ENCODE peak calls at places on chromosome 17, in six cellular contexts. V is endodermal cell; S is naive thymus-derived CD8-positive, alpha-beta T cell; X is mucosa of descending colon; W is lower leg skin; O is cardiac muscle cell. N is an unnamed sample.

GRCh38 chr17:73593249-73593965 is 50.8 kb downstream of the SDK2 start:
- DNase-seq in W (no peak), V (no peak), S (no peak), O (no peak), X (no peak), N (no peak)

GRCh38 chr17:14813649-14814048 is 451.5 kb downstream of the PMP22 start:
- DNase-seq in V (peak; percentile 92), W (no peak), O (peak; percentile 59), X (no peak), S (no peak), N (no peak)

GRCh38 chr17:4710693-4711634 is 532 bp downstream of the ARRB2 start:
- DNase-seq in S (peak; percentile 24), W (peak; percentile 90), V (no peak), O (no peak), X (peak; percentile 76), N (no peak)

GRCh38 chr17:49742256-49742655 is 21.7 kb downstream of the FAM117A start:
- DNase-seq in S (no peak), O (no peak), W (no peak), X (no peak), V (no peak), N (no peak)

GRCh38 chr17:82665891-82666290 is 17.6 kb upstream of the WDR45B start:
- DNase-seq in X (peak; percentile 48), W (no peak), V (no peak), O (no peak), S (no peak), N (no peak)

GRCh38 chr17:81976332-81977210 is 858 bp upstream of the ASPSCR1 start:
- DNase-seq in W (no peak), O (no peak), S (peak; percentile 22), X (peak; percentile 74), V (peak; percentile 83), N (no peak)

GRCh38 chr17:21705021-21705601 is 12.8 kb downstream of the KCNJ18 start:
- DNase-seq in V (no peak), W (peak; percentile 83), X (no peak), O (no peak), S (no peak), N (no peak)

GRCh38 chr17:66829386-66829864 is 5.5 kb upstream of the CACNG5 start:
- DNase-seq in O (peak; percentile 89), S (no peak), V (peak; percentile 94), W (peak; percentile 85), X (no peak), N (no peak)

GRCh38 chr17:76667786-76668453 is 24.4 kb upstream of the ST6GALNAC1 start:
- DNase-seq in V (no peak), W (no peak), O (no peak), S (no peak), X (no peak), N (no peak)

GRCh38 chr17:42651392-42651791 is 7.7 kb upstream of the TUBG2 start:
- DNase-seq in S (no peak), O (no peak), X (no peak), V (no peak), W (no peak), N (no peak)

GRCh38 chr17:68600881-68601564 is at the start of gene FAM20A:
- DNase-seq in S (no peak), X (peak; percentile 60), V (peak; percentile 90), O (peak; percentile 66), W (peak; percentile 87), N (no peak)

GRCh38 chr17:7237761-7238417 is 1.4 kb downstream of the PHF23 start:
- DNase-seq in X (peak; percentile 95), W (peak; percentile 96), O (peak; percentile 77), V (peak; percentile 95), S (peak; percentile 73), N (no peak)

GRCh38 chr17:77160877-77161530 is 20.2 kb downstream of the SEC14L1 start:
- DNase-seq in V (no peak), O (no peak), S (no peak), W (no peak), X (no peak), N (no peak)

GRCh38 chr17:78923660-78924453 is 1.3 kb downstream of the TIMP2 start:
- DNase-seq in O (no peak), X (peak; percentile 94), V (peak; percentile 91), W (peak; percentile 95), S (peak; percentile 57), N (no peak)

GRCh38 chr17:56603486-56604238 is 10.2 kb downstream of the NOG start:
- DNase-seq in S (no peak), O (no peak), V (no peak), W (no peak), X (no peak), N (no peak)

GRCh38 chr17:82257473-82257872 is 16.0 kb downstream of the CSNK1D start:
- DNase-seq in W (no peak), S (peak; percentile 58), O (no peak), X (peak; percentile 66), V (peak; percentile 90), N (no peak)

GRCh38 chr17:72125742-72126141 is 4.9 kb downstream of the SOX9 start:
- DNase-seq in W (no peak), V (no peak), O (no peak), S (no peak), X (no peak), N (no peak)

GRCh38 chr17:61174310-61174709 is 225.3 kb upstream of the TBX2 start:
- DNase-seq in S (no peak), V (no peak), W (no peak), O (no peak), X (no peak), N (no peak)

GRCh38 chr17:2853722-2854580 is 57.7 kb downstream of the RAP1GAP2 start:
- DNase-seq in X (no peak), V (peak; percentile 85), O (peak; percentile 60), W (no peak), S (no peak), N (no peak)

GRCh38 chr17:31627960-31628359 is 231.1 kb downstream of the COPRS start:
- DNase-seq in W (no peak), S (no peak), O (no peak), X (no peak), V (no peak), N (no peak)

GRCh38 chr17:40086150-40087044 is 14.0 kb downstream of the NR1D1 start:
- DNase-seq in S (peak; percentile 44), X (no peak), V (peak; percentile 95), W (no peak), O (peak; percentile 78), N (no peak)

GRCh38 chr17:5769936-5770335 is 185.6 kb upstream of the NLRP1 start:
- DNase-seq in X (no peak), S (no peak), W (no peak), V (no peak), O (no peak), N (no peak)

GRCh38 chr17:8289103-8289397 is 580 bp downstream of the RANGRF start:
- DNase-seq in S (no peak), W (no peak), V (no peak), X (peak; percentile 86), O (peak; percentile 83), N (no peak)